ENCODE peak calls at places on chromosomes 3 and 15, in five cellular contexts. I is hypothalamus, M is T-cell, X is AG08395, Y is COR-L47. K is an unnamed sample.

GRCh38 chr15:89998141-89998661 is 2.9 kb upstream of the ZNF710 start:
- DNase-seq in M (no peak), Y (no peak), X (peak; percentile 69), I (no peak), K (no peak)

GRCh38 chr15:40793216-40793989 is 13.5 kb upstream of the ZFYVE19 start:
- DNase-seq in I (no peak), X (peak; percentile 60), Y (no peak), M (no peak), K (no peak)

GRCh38 chr3:58754074-58754473 is 87.5 kb upstream of the FAM3D start:
- DNase-seq in M (no peak), X (no peak), I (no peak), Y (no peak), K (no peak)

GRCh38 chr15:75809986-75810750 is 33.1 kb upstream of the UBE2Q2 start:
- DNase-seq in M (no peak), I (no peak), X (peak; percentile 29), Y (peak; percentile 42), K (no peak)

GRCh38 chr3:152910966-152911365 is 76.0 kb downstream of the P2RY1 start:
- DNase-seq in Y (no peak), I (no peak), M (no peak), X (no peak), K (no peak)

GRCh38 chr3:123412811-123413588 is 35.9 kb downstream of the ADCY5 start:
- DNase-seq in X (peak; percentile 26), I (peak; percentile 51), Y (no peak), M (no peak), K (no peak)

GRCh38 chr3:72919520-72919919 is 31.7 kb downstream of the GXYLT2 start:
- DNase-seq in I (no peak), M (no peak), Y (no peak), X (no peak), K (no peak)

GRCh38 chr3:196501316-196502064 is 2.1 kb downstream of the RNF168 start:
- DNase-seq in Y (no peak), X (no peak), I (no peak), M (no peak), K (no peak)

GRCh38 chr3:122936335-122936734 is 91.2 kb downstream of the SEMA5B start:
- DNase-seq in X (no peak), I (peak; percentile 2), M (no peak), Y (no peak), K (no peak)

GRCh38 chr15:36757189-36757814 is 177.9 kb downstream of the CDIN1 start:
- DNase-seq in Y (no peak), M (no peak), X (no peak), I (no peak), K (no peak)

GRCh38 chr3:111801697-111802655 is 57.1 kb upstream of the PHLDB2 start:
- DNase-seq in Y (no peak), M (no peak), X (peak; percentile 48), I (no peak), K (no peak)

GRCh38 chr3:16978234-16978920 is 93.6 kb downstream of the PLCL2 start:
- DNase-seq in M (no peak), I (no peak), Y (no peak), X (no peak), K (no peak)

GRCh38 chr3:86938305-86938704 is 52.6 kb downstream of the VGLL3 start:
- DNase-seq in X (no peak), M (no peak), I (no peak), Y (no peak), K (no peak)

GRCh38 chr15:90054618-90055097 is 47.6 kb downstream of the IDH2 start:
- DNase-seq in X (no peak), M (no peak), Y (peak; percentile 83), I (no peak), K (no peak)

GRCh38 chr3:138417559-138417982 is 16.8 kb upstream of the ESYT3 start:
- DNase-seq in X (peak; percentile 89), M (peak; percentile 45), Y (peak; percentile 91), I (peak; percentile 58), K (peak; percentile 51)

GRCh38 chr3:119258915-119259314 is 18.2 kb upstream of the B4GALT4 start:
- DNase-seq in Y (no peak), X (no peak), M (no peak), I (no peak), K (no peak)

K was measured in naive thymus-derived CD8-positive, alpha-beta T cell.